ENCODE peak calls at places on chromosomes 4 and X, in five cellular contexts. N is transverse colon, K is suprapubic skin, T is HCT116, F is K562. Y is an unnamed sample.

GRCh38 chr4:5865896-5866599 is 26.8 kb downstream of the CRMP1 start:
- DNase-seq in N (no peak), K (no peak), T (no peak), F (no peak), Y (no peak)

GRCh38 chrX:37998586-37999267 is 7.6 kb upstream of the SYTL5 start:
- DNase-seq in N (no peak), K (no peak), T (peak), F (no peak), Y (no peak)

GRCh38 chr4:40718571-40718970 is 31.2 kb upstream of the NSUN7 start:
- DNase-seq in N (peak), K (no peak), T (no peak), F (no peak), Y (no peak)

GRCh38 chr4:17578482-17578891 is 1.5 kb downstream of the LAP3 start:
- DNase-seq in N (no peak), K (no peak), T (no peak), F (no peak), Y (no peak)

GRCh38 chr4:13535118-13535517 is 9.2 kb downstream of the NKX3-2 start:
- DNase-seq in N (no peak), K (no peak), T (no peak), F (no peak), Y (peak)

GRCh38 chr4:53852343-53852742 is 212.1 kb downstream of the CHIC2 start:
- DNase-seq in N (no peak), K (no peak), T (no peak), F (no peak), Y (no peak)

GRCh38 chrX:119942173-119942819 is 1.3 kb downstream of the NKAP start:
- DNase-seq in N (no peak), K (no peak), T (no peak), F (no peak), Y (no peak)

GRCh38 chr4:99052902-99053301 is 35.7 kb downstream of the ADH5 start:
- DNase-seq in N (no peak), K (no peak), T (no peak), F (no peak), Y (no peak)

GRCh38 chr4:155599596-155599995 is 67.1 kb upstream of the GUCY1A1 start:
- DNase-seq in N (no peak), K (no peak), T (no peak), F (no peak), Y (no peak)

GRCh38 chr4:146976145-146976544 is 30.5 kb upstream of the TTC29 start:
- DNase-seq in N (no peak), K (no peak), T (no peak), F (no peak), Y (no peak)

GRCh38 chr4:1518997-1519700 is 112.9 kb upstream of the NKX1-1 start:
- DNase-seq in N (no peak), K (no peak), T (no peak), F (no peak), Y (peak)

GRCh38 chrX:119541188-119541587 is 24.0 kb downstream of the STEEP1 start:
- DNase-seq in N (no peak), K (no peak), T (no peak), F (no peak), Y (no peak)

GRCh38 chrX:132622130-132622529 is 133.3 kb upstream of the MBNL3 start:
- DNase-seq in N (no peak), K (no peak), T (peak), F (peak), Y (no peak)

GRCh38 chr4:3302164-3302785 is 9.5 kb downstream of the RGS12 start:
- DNase-seq in N (no peak), K (peak), T (no peak), F (no peak), Y (peak)

GRCh38 chr4:71857713-71858451 is 74.0 kb upstream of the GC start:
- DNase-seq in N (no peak), K (no peak), T (no peak), F (peak), Y (no peak)
- TF ChIP-seq POLR2AphosphoS5 in N (no peak), K (no peak), T (no peak), F (peak), Y (no peak)

GRCh38 chr4:102828497-102828808 is 1.1 kb upstream of the UBE2D3 start:
- DNase-seq in N (no peak), K (no peak), T (no peak), F (no peak), Y (no peak)

GRCh38 chr4:102826105-102826889 is 1.1 kb downstream of the UBE2D3 start:
- DNase-seq in N (no peak), K (peak), T (no peak), F (no peak), Y (no peak)

GRCh38 chr4:102829803-102830202 is 2.5 kb upstream of the UBE2D3 start:
- DNase-seq in N (no peak), K (no peak), T (no peak), F (no peak), Y (no peak)

GRCh38 chr4:102826890-102827673 is at the start of gene UBE2D3:
- DNase-seq in N (peak), K (peak), T (peak), F (peak), Y (peak)

GRCh38 chr4:102827674-102828496 is 534 bp upstream of the UBE2D3 start:
- DNase-seq in N (peak), K (peak), T (peak), F (peak), Y (peak)
- TF ChIP-seq POLR2A in N (peak), K (peak), T (peak), F (peak), Y (no peak)

DNA sequence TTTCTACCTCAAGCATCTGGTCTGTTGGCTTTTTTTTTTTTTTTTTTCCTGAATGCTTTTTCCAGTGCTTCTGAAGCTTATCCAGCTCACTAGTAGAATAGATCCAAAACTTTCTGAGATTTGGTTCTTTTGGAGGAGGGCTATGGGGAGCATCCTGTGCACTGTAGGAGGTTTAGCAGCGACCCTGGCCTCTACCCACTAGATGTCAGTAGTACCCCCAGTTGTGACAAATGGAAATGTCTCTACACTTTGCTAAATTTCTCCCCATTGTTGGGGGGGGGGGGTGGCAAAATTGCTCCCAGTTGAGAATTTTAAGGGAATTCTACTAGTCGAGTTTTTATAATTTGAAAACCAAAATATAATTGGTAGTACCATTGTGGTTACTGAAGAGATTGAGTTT is 23.0 kb upstream of the PPA2 start:
- DNase-seq in N (no peak), K (no peak), T (no peak), F (peak), Y (no peak)
- TF ChIP-seq CTCF in N (no peak), K (no peak), T (no peak), F (no peak), Y (no peak)

DNA sequence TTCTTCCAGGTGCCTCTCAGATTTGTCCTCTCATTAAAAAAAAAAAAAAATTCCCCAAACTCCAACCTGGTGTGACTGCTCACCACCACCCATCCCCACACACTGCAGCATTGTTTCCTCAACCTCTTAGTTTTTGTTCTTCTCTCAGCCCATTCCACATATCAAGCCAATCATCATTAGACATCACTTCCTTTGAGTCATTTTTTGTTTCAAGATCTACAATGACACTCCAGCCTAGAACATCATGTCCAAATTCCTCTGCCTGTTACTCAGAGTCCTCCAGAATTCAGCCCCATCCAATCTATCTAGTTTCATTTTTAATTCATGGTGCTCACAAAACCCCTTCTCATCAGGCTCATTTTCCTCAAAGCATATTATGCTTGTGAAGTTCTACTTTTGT is 262.5 kb upstream of the TEX13A start:
- DNase-seq in N (no peak), K (no peak), T (no peak), F (no peak), Y (no peak)
- TF ChIP-seq POLR2AphosphoS5 in N (no peak), K (no peak), T (no peak), F (no peak), Y (no peak)